ENCODE peak calls at places on chromosomes 12 and 14, in seven cellular contexts. W, T, Q, J, P, S and I are unnamed samples.

GRCh38 chr12:117835113-117835512 is 133.7 kb downstream of the KSR2 start:
- DNase-seq in W (no peak), T (no peak), Q (no peak), J (no peak), P (no peak), S (no peak), I (no peak)

GRCh38 chr12:70535896-70536374 is 101.3 kb downstream of the PTPRB start:
- DNase-seq in W (no peak), T (no peak), Q (no peak), J (no peak), P (no peak), S (no peak), I (no peak)

GRCh38 chr12:63098851-63099250 is 52.1 kb downstream of the AVPR1A start:
- DNase-seq in W (no peak), T (no peak), Q (no peak), J (peak), P (no peak), S (no peak), I (no peak)

GRCh38 chr12:118884226-118884625 is 97.1 kb upstream of the SRRM4 start:
- DNase-seq in W (no peak), T (no peak), Q (no peak), J (no peak), P (no peak), S (no peak), I (no peak)

GRCh38 chr12:130878193-130879185 is 6.6 kb downstream of the RAN start:
- DNase-seq in W (no peak), T (no peak), Q (no peak), J (no peak), P (no peak), S (no peak), I (no peak)

GRCh38 chr12:60689137-60689536 is 1093.3 kb downstream of the SLC16A7 start:
- DNase-seq in W (no peak), T (peak), Q (no peak), J (peak), P (no peak), S (no peak), I (no peak)

GRCh38 chr14:101827286-101827685 is 65.8 kb downstream of the PPP2R5C start:
- DNase-seq in W (no peak), T (no peak), Q (no peak), J (no peak), P (no peak), S (no peak), I (no peak)

GRCh38 chr12:26088999-26089398 is 35.8 kb downstream of the BHLHE41 start:
- DNase-seq in W (no peak), T (no peak), Q (no peak), J (no peak), P (no peak), S (no peak), I (no peak)

GRCh38 chr14:99602788-99603415 is 1.1 kb downstream of the CCDC85C start:
- DNase-seq in W (no peak), T (no peak), Q (no peak), J (no peak), P (no peak), S (no peak), I (no peak)

GRCh38 chr14:104510216-104510615 is 69.3 kb upstream of the C14orf180 start:
- DNase-seq in W (no peak), T (no peak), Q (no peak), J (no peak), P (no peak), S (no peak), I (no peak)

GRCh38 chr14:100538566-100539318 is 48.5 kb downstream of the BEGAIN start:
- DNase-seq in W (no peak), T (no peak), Q (no peak), J (no peak), P (no peak), S (peak), I (no peak)

GRCh38 chr14:66746316-66747006 is 238.5 kb downstream of the GPHN start:
- DNase-seq in W (peak), T (no peak), Q (peak), J (no peak), P (no peak), S (no peak), I (no peak)

GRCh38 chr12:54439521-54440255 is 20.6 kb upstream of the ITGA5 start:
- DNase-seq in W (peak), T (no peak), Q (peak), J (no peak), P (no peak), S (no peak), I (no peak)

GRCh38 chr12:89962648-89963047 is 254.0 kb upstream of the ATP2B1 start:
- DNase-seq in W (no peak), T (no peak), Q (peak), J (no peak), P (no peak), S (no peak), I (no peak)

DNA sequence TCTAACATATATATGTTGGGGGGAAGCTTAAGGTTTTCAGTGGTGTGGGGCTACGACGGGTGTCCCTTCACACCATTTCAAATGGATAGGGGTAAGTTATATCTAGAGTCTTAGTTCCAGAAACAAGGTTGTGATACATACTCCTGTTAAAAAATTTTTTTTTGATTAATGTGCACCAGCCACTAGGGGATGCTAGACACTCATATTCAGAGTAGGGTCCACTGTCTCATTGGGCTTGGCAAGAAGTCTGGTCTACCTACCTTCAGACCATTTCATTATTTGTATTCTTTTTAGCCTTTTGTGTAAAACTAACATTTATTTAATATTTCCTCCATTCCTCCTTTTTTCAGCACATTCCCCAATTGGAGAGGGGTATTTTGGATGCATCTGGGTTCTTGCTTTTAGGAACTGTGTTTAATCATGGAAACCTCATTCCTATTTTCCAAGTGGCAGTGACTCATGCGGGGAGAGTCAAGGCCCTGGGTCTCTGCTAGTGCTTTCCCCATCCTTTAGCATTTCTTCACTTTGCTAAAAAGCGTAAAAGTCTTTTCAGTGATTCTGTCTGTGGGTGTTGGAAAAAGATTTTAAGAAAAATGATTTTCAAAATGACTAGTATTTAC is 33.4 kb downstream of the ANO4 start:
- DNase-seq in W (peak), T (no peak), Q (peak), J (peak), P (no peak), S (no peak), I (no peak)
- TF ChIP-seq CTCF in W (peak), T (peak), Q (peak), J (peak), P (peak), S (no peak), I (no peak)

GRCh38 chr12:94660436-94660835 is 10.1 kb upstream of the TMCC3 start:
- DNase-seq in W (no peak), T (no peak), Q (peak), J (no peak), P (no peak), S (no peak), I (no peak)
- TF ChIP-seq CTCF in W (no peak), T (no peak), Q (no peak), J (no peak), P (no peak), S (no peak), I (no peak)

GRCh38 chr12:124855275-124855957 is 8.2 kb downstream of the SCARB1 start:
- DNase-seq in W (no peak), T (no peak), Q (no peak), J (no peak), P (no peak), S (no peak), I (no peak)

GRCh38 chr12:124854637-124855184 is 9.0 kb downstream of the SCARB1 start:
- DNase-seq in W (no peak), T (no peak), Q (no peak), J (no peak), P (no peak), S (no peak), I (no peak)

GRCh38 chr12:124857921-124858461 is 5.7 kb downstream of the SCARB1 start:
- DNase-seq in W (no peak), T (no peak), Q (no peak), J (no peak), P (no peak), S (no peak), I (no peak)

GRCh38 chr12:124856842-124857178 is 6.9 kb downstream of the SCARB1 start:
- DNase-seq in W (no peak), T (no peak), Q (no peak), J (no peak), P (no peak), S (no peak), I (no peak)

GRCh38 chr12:124856132-124856841 is 7.4 kb downstream of the SCARB1 start:
- DNase-seq in W (no peak), T (no peak), Q (no peak), J (no peak), P (no peak), S (no peak), I (no peak)
- TF ChIP-seq CTCF in W (no peak), T (no peak), Q (no peak), J (no peak), P (peak), S (peak), I (no peak)

GRCh38 chr12:57101892-57102695 is 9.1 kb downstream of the STAT6 start:
- DNase-seq in W (no peak), T (no peak), Q (no peak), J (no peak), P (no peak), S (no peak), I (no peak)
- TF ChIP-seq CTCF in W (no peak), T (no peak), Q (no peak), J (no peak), P (no peak), S (no peak), I (no peak)

GRCh38 chr12:14366211-14366762 is 805 bp downstream of the ATF7IP start:
- DNase-seq in W (no peak), T (no peak), Q (peak), J (no peak), P (no peak), S (no peak), I (no peak)
- TF ChIP-seq CTCF in W (peak), T (peak), Q (no peak), J (no peak), P (peak), S (peak), I (no peak)

DNA sequence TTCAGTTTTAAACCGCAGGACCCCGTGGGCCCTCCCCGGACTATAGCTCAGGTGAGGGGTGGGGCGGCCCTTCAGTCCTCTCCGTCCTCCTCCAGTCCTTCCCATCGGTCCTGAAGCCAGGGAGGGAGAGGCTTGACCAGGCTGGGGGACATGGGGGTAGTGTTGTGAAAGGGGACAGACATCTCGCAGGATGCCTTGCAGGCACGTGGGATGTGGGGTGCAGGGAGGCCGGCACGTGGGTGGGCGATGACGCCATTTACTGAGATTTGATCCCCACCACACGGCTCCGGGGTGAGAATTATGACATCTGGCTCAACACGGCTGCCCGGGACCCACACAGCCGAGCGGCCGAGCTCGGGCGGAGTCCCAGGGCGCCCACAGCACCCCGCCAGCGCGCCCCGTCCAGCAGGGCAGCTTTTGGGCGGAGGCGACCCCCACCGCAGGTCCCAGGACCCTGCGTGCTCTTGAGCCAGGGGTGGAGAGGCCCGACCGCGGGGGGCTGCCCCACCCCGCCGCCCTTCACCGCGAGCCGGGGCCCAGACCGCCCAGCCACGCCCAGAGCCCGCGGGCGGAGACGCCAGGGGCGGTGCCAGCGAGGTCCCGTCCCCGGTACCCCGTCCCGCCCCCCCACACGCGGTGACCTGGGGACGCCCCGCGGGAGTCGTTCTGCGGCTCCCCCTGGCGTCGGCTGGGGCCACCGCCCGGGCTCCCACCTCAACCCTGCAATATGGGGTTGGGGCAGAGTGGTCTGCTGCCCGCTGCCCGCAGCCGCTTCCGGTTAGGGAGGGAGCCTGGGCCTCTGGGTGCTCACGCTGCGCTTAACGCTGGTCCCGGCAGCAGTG is 3.3 kb upstream of the EXOC3L4 start:
- DNase-seq in W (peak), T (peak), Q (no peak), J (peak), P (no peak), S (no peak), I (peak)
- TF ChIP-seq CTCF in W (peak), T (peak), Q (peak), J (peak), P (peak), S (peak), I (peak)

GRCh38 chr12:22529281-22530060 is 14.9 kb downstream of the C2CD5 start:
- DNase-seq in W (peak), T (no peak), Q (no peak), J (no peak), P (no peak), S (no peak), I (no peak)
- TF ChIP-seq CTCF in W (peak), T (peak), Q (no peak), J (peak), P (peak), S (peak), I (no peak)